ENCODE peak calls at places on chromosomes 1 and 21, in four cellular contexts. K is GM12864; T is stimulated activated CD8-positive, alpha-beta memory T cell treated with anti-CD3 and anti-CD28 coated beads, Interleukin-7, amount 100 ng/mL, for 1 hour; P is GM19239. H is an unnamed sample.

GRCh38 chr1:155989242-155989991 is 11.1 kb upstream of the ARHGEF2 start:
- DNase-seq in K (no peak), T (peak), P (no peak), H (peak)

GRCh38 chr1:109191377-109191776 is 22.3 kb upstream of the SARS1 start:
- DNase-seq in K (no peak), T (no peak), P (no peak), H (no peak)

GRCh38 chr1:37667023-37667769 is 25.1 kb upstream of the CDCA8 start:
- DNase-seq in K (no peak), T (no peak), P (no peak), H (no peak)

GRCh38 chr1:82578086-82578726 is 777.5 kb downstream of the ADGRL2 start:
- DNase-seq in K (no peak), T (no peak), P (no peak), H (no peak)

GRCh38 chr1:2378956-2379732 is 12.2 kb downstream of the MORN1 start:
- DNase-seq in K (no peak), T (no peak), P (no peak), H (no peak)

GRCh38 chr1:92577251-92577895 is 90.6 kb upstream of the GFI1 start:
- DNase-seq in K (no peak), T (no peak), P (no peak), H (no peak)

GRCh38 chr21:15455819-15456462 is 273.8 kb upstream of the USP25 start:
- DNase-seq in K (no peak), T (no peak), P (no peak), H (no peak)

GRCh38 chr1:2097386-2098300 is 47.4 kb downstream of the PRKCZ start:
- DNase-seq in K (no peak), T (no peak), P (no peak), H (no peak)

GRCh38 chr21:37039434-37040075 is 33.1 kb downstream of the RIPPLY3 start:
- DNase-seq in K (no peak), T (no peak), P (no peak), H (no peak)

GRCh38 chr1:93846929-93847810 is 31.8 kb downstream of the DNTTIP2 start:
- DNase-seq in K (peak), T (peak), P (peak), H (peak)

GRCh38 chr1:202155478-202156021 is 4.9 kb downstream of the PTPN7 start:
- DNase-seq in K (no peak), T (no peak), P (no peak), H (no peak)

GRCh38 chr21:26471116-26471505 is 102.0 kb downstream of the CYYR1 start:
- DNase-seq in K (no peak), T (no peak), P (no peak), H (no peak)

GRCh38 chr1:226643167-226643566 is 94.6 kb downstream of the STUM start:
- DNase-seq in K (no peak), T (no peak), P (peak), H (peak)

GRCh38 chr1:185337221-185337620 is 20.2 kb upstream of the IVNS1ABP start:
- DNase-seq in K (no peak), T (no peak), P (no peak), H (no peak)

GRCh38 chr1:13687361-13687760 is 12.6 kb upstream of the PRDM2 start:
- DNase-seq in K (no peak), T (no peak), P (no peak), H (peak)

GRCh38 chr1:39940253-39940652 is 14.7 kb upstream of the MFSD2A start:
- DNase-seq in K (no peak), T (no peak), P (no peak), H (no peak)